ENCODE peak calls at places on chromosomes 16 and 17, in five cellular contexts. N is tibial artery, I is breast epithelium, M is nephron progenitor cell, L is H9. C is an unnamed sample.

GRCh38 chr16:53745753-53746258 is 41.9 kb downstream of the FTO start:
- DNase-seq in I (no peak), N (no peak), L (no peak), M (no peak), C (no peak)

GRCh38 chr16:25219070-25219737 is 2.5 kb downstream of the AQP8 start:
- DNase-seq in N (no peak), L (no peak), M (no peak), I (no peak), C (no peak)

GRCh38 chr17:33981713-33982601 is 273.1 kb upstream of the CCL2 start:
- DNase-seq in N (no peak), M (peak), I (no peak), L (no peak), C (no peak)

GRCh38 chr17:57649731-57650484 is 95.2 kb downstream of the CCDC182 start:
- DNase-seq in L (peak), M (no peak), N (no peak), I (no peak), C (no peak)

GRCh38 chr16:15450624-15451023 is 16.2 kb downstream of the BMERB1 start:
- DNase-seq in I (no peak), M (no peak), L (no peak), N (peak), C (no peak)

GRCh38 chr17:78689029-78689428 is 93.0 kb downstream of the CYTH1 start:
- DNase-seq in M (no peak), N (no peak), I (no peak), L (no peak), C (no peak)

GRCh38 chr17:954431-955164 is 25.0 kb downstream of the NXN start:
- DNase-seq in M (peak), I (no peak), N (no peak), L (peak), C (no peak)

GRCh38 chr17:60253048-60253447 is 103.3 kb downstream of the CA4 start:
- DNase-seq in N (no peak), M (no peak), L (no peak), I (no peak), C (no peak)

GRCh38 chr16:17469011-17469741 is 1.6 kb downstream of the XYLT1 start:
- DNase-seq in N (peak), M (no peak), I (no peak), L (no peak), C (no peak)

GRCh38 chr17:32489320-32490100 is 2.7 kb downstream of the CDK5R1 start:
- DNase-seq in L (no peak), N (no peak), I (no peak), M (no peak), C (no peak)

GRCh38 chr17:8031261-8031661 is 7.6 kb upstream of the ALOX15B start:
- DNase-seq in I (no peak), L (no peak), M (no peak), N (no peak), C (no peak)

GRCh38 chr17:17028878-17029535 is 13.2 kb upstream of the MPRIP start:
- DNase-seq in I (peak), L (peak), M (no peak), N (no peak), C (no peak)

GRCh38 chr16:14013571-14014283 is 57.4 kb upstream of the MRTFB start:
- DNase-seq in I (no peak), L (no peak), N (peak), M (peak), C (no peak)

GRCh38 chr16:6035161-6035560 is 937.6 kb upstream of the EEF2KMT start:
- DNase-seq in N (no peak), L (no peak), I (no peak), M (no peak), C (no peak)

GRCh38 chr17:41308251-41308917 is 725 bp downstream of the KRTAP16-1 start:
- DNase-seq in N (no peak), M (no peak), I (peak), L (no peak), C (no peak)

GRCh38 chr16:21301168-21301894 is 23.2 kb upstream of the CRYM start:
- DNase-seq in N (peak), I (peak), M (peak), L (peak), C (peak)
- TF ChIP-seq CTCF in N (peak), I (no peak), M (no peak), L (peak), C (peak)

GRCh38 chr16:86519007-86519648 is 8.8 kb downstream of the FOXF1 start:
- DNase-seq in N (no peak), I (no peak), L (no peak), M (no peak), C (no peak)

GRCh38 chr16:86520317-86521210 is 10.2 kb downstream of the FOXF1 start:
- DNase-seq in N (no peak), I (no peak), L (no peak), M (no peak), C (no peak)

GRCh38 chr16:86521236-86522197 is 11.2 kb downstream of the FOXF1 start:
- DNase-seq in N (no peak), L (no peak), I (no peak), M (no peak), C (no peak)

GRCh38 chr16:86517652-86518258 is 7.4 kb downstream of the FOXF1 start:
- DNase-seq in L (peak), N (peak), I (no peak), M (peak), C (no peak)

GRCh38 chr16:86519649-86520316 is 9.5 kb downstream of the FOXF1 start:
- DNase-seq in M (peak), N (peak), I (no peak), L (peak), C (no peak)
- TF ChIP-seq CTCF in M (peak), N (peak), I (no peak), L (peak), C (peak)

DNA sequence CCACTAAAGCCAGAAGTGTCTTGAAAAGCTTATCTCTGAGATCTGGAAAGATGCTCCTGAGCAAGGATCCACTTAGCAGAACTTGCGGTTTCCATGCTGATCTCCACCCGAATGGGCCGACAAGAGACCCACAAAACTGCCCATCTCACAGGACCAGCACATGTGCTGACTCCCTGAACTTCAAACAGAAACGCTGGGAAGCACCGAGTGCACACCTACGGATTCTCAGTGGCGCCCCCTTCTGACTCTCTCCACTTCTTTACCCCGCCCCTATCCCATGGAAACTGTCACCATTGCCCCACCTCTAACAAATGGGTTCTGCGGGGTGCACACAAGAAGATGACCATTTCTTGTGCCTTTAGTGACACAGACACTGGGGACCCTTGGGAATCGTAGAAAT is 21.4 kb downstream of the CDRT4 start:
- DNase-seq in M (no peak), I (no peak), N (no peak), L (peak), C (no peak)
- TF ChIP-seq CTCF in M (no peak), I (no peak), N (no peak), L (peak), C (no peak)

GRCh38 chr16:57727610-57728009 is 8.0 kb upstream of the KATNB1 start:
- DNase-seq in M (no peak), N (no peak), L (no peak), I (no peak), C (no peak)
- TF ChIP-seq CTCF in M (no peak), N (no peak), L (peak), I (no peak), C (peak)

GRCh38 chr16:2244301-2244700 is 7.1 kb downstream of the ECI1 start:
- DNase-seq in M (peak), I (no peak), N (no peak), L (peak), C (no peak)
- TF ChIP-seq CTCF in M (no peak), I (no peak), N (no peak), L (peak), C (no peak)

DNA sequence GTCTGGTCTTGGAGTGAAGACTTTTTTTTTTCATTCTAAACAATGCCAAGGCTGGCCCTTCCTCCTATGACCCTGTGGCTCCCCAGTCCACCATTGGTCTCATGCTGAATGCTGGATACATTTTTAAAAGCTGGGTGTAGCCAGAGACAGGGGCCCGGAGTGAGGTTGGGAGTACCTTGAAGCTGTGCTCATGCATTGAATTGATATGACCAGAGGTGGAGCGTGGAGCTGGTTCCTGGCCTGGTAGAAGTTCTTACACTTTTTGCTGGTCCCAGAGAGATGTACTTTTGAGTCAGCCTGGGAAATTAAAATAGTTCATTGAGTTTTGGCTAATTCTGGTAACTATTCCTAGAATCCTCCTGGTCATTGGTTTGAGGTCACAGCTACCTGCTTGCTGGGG is 83.7 kb downstream of the CMIP start:
- DNase-seq in I (no peak), L (no peak), N (no peak), M (no peak), C (no peak)
- TF ChIP-seq CTCF in I (no peak), L (no peak), N (no peak), M (no peak), C (no peak)